ENCODE peak calls at places on chromosomes 7 and 10, in eight cellular contexts. One of them, this sample, is unnamed. For H3K27me3, the result is how much of the 10 kb centered on the place peaks cover.

GRCh38 chr10:9209105-9209798 is 1154.8 kb downstream of the GATA3 start:
- DNase-seq in cardiac muscle cell: peak
- DNase-seq in left ventricle myocardium inferior: peak
- DNase-seq in uterus: peak
- DNase-seq in brain microvascular endothelial cell: peak
- DNase-seq in fibroblast of lung: peak
- DNase-seq in A673: peak
- DNase-seq in IMR-90: peak
- DNase-seq in this sample: peak

GRCh38 chr7:80183900-80184685 is 49.5 kb downstream of the GNAI1 start:
- DNase-seq in IMR-90: no peak
- DNase-seq in A673: no peak
- DNase-seq in uterus: no peak
- DNase-seq in left ventricle myocardium inferior: no peak
- DNase-seq in cardiac muscle cell: no peak
- DNase-seq in fibroblast of lung: peak
- DNase-seq in brain microvascular endothelial cell: no peak
- DNase-seq in this sample: no peak

GRCh38 chr10:126583507-126584200 is 86.8 kb downstream of the C10orf90 start:
- DNase-seq in IMR-90: no peak
- DNase-seq in cardiac muscle cell: no peak
- DNase-seq in brain microvascular endothelial cell: no peak
- DNase-seq in uterus: no peak
- DNase-seq in left ventricle myocardium inferior: no peak
- DNase-seq in fibroblast of lung: no peak
- DNase-seq in A673: no peak
- DNase-seq in this sample: no peak

GRCh38 chr7:1945558-1945957 is 275.5 kb downstream of the ELFN1 start:
- DNase-seq in brain microvascular endothelial cell: no peak
- DNase-seq in left ventricle myocardium inferior: no peak
- DNase-seq in IMR-90: no peak
- DNase-seq in cardiac muscle cell: no peak
- DNase-seq in uterus: no peak
- DNase-seq in fibroblast of lung: no peak
- DNase-seq in A673: no peak
- DNase-seq in this sample: no peak

GRCh38 chr10:22459496-22459895 is 114.2 kb downstream of the SPAG6 start:
- DNase-seq in IMR-90: no peak
- DNase-seq in fibroblast of lung: no peak
- DNase-seq in left ventricle myocardium inferior: no peak
- DNase-seq in cardiac muscle cell: no peak
- DNase-seq in A673: no peak
- DNase-seq in uterus: no peak
- DNase-seq in brain microvascular endothelial cell: no peak
- DNase-seq in this sample: no peak

GRCh38 chr7:25968205-25968993 is 183.6 kb upstream of the NFE2L3 start:
- DNase-seq in fibroblast of lung: no peak
- DNase-seq in brain microvascular endothelial cell: no peak
- DNase-seq in uterus: no peak
- DNase-seq in IMR-90: no peak
- DNase-seq in left ventricle myocardium inferior: no peak
- DNase-seq in cardiac muscle cell: no peak
- DNase-seq in A673: no peak
- DNase-seq in this sample: no peak

GRCh38 chr10:124150189-124150806 is 56.9 kb upstream of the CHST15 start:
- DNase-seq in brain microvascular endothelial cell: no peak
- DNase-seq in A673: no peak
- DNase-seq in cardiac muscle cell: no peak
- DNase-seq in left ventricle myocardium inferior: no peak
- DNase-seq in fibroblast of lung: no peak
- DNase-seq in IMR-90: no peak
- DNase-seq in uterus: no peak
- DNase-seq in this sample: no peak

GRCh38 chr7:80707318-80707717 is 68.9 kb downstream of the CD36 start:
- DNase-seq in IMR-90: peak
- DNase-seq in A673: no peak
- DNase-seq in fibroblast of lung: no peak
- DNase-seq in cardiac muscle cell: no peak
- DNase-seq in uterus: no peak
- DNase-seq in brain microvascular endothelial cell: no peak
- DNase-seq in left ventricle myocardium inferior: no peak
- DNase-seq in this sample: no peak

GRCh38 chr7:19944363-19945120 is 171.1 kb upstream of the TMEM196 start:
- DNase-seq in A673: no peak
- DNase-seq in left ventricle myocardium inferior: no peak
- DNase-seq in brain microvascular endothelial cell: no peak
- DNase-seq in uterus: no peak
- DNase-seq in IMR-90: no peak
- DNase-seq in cardiac muscle cell: no peak
- DNase-seq in fibroblast of lung: peak
- DNase-seq in this sample: no peak

GRCh38 chr10:110420401-110421193 is 77.1 kb upstream of the DUSP5 start:
- DNase-seq in fibroblast of lung: peak
- DNase-seq in IMR-90: peak
- DNase-seq in A673: no peak
- DNase-seq in uterus: no peak
- DNase-seq in cardiac muscle cell: no peak
- DNase-seq in left ventricle myocardium inferior: no peak
- DNase-seq in brain microvascular endothelial cell: no peak
- DNase-seq in this sample: no peak

GRCh38 chr10:132496360-132497082 is 41.1 kb upstream of the INPP5A start:
- DNase-seq in brain microvascular endothelial cell: no peak
- DNase-seq in A673: no peak
- DNase-seq in fibroblast of lung: no peak
- DNase-seq in IMR-90: no peak
- DNase-seq in left ventricle myocardium inferior: no peak
- DNase-seq in cardiac muscle cell: no peak
- DNase-seq in uterus: peak
- DNase-seq in this sample: no peak

GRCh38 chr10:84783386-84783785 is 455.0 kb downstream of the CCSER2 start:
- DNase-seq in fibroblast of lung: peak
- DNase-seq in left ventricle myocardium inferior: no peak
- DNase-seq in A673: peak
- DNase-seq in uterus: no peak
- DNase-seq in cardiac muscle cell: peak
- DNase-seq in IMR-90: no peak
- DNase-seq in brain microvascular endothelial cell: peak
- DNase-seq in this sample: no peak

GRCh38 chr7:39356531-39356930 is 209.7 kb upstream of the YAE1 start:
- DNase-seq in uterus: no peak
- DNase-seq in fibroblast of lung: no peak
- DNase-seq in left ventricle myocardium inferior: no peak
- DNase-seq in A673: no peak
- DNase-seq in cardiac muscle cell: no peak
- DNase-seq in brain microvascular endothelial cell: no peak
- DNase-seq in IMR-90: no peak
- DNase-seq in this sample: no peak
- H3K27ac ChIP-seq in uterus: no peak
- H3K27ac ChIP-seq in fibroblast of lung: no peak
- H3K27ac ChIP-seq in left ventricle myocardium inferior: no peak
- H3K27ac ChIP-seq in A673: no peak
- H3K27ac ChIP-seq in cardiac muscle cell: no peak
- H3K27ac ChIP-seq in brain microvascular endothelial cell: no peak
- H3K27ac ChIP-seq in IMR-90: no peak
- H3K27ac ChIP-seq in this sample: no peak

GRCh38 chr7:156473476-156474240 is 166.9 kb upstream of the RNF32 start:
- DNase-seq in IMR-90: peak
- DNase-seq in fibroblast of lung: peak
- DNase-seq in brain microvascular endothelial cell: peak
- DNase-seq in cardiac muscle cell: peak
- DNase-seq in A673: peak
- DNase-seq in left ventricle myocardium inferior: peak
- DNase-seq in uterus: no peak
- DNase-seq in this sample: no peak
- TF ChIP-seq CTCF in IMR-90: peak
- TF ChIP-seq CTCF in fibroblast of lung: peak
- TF ChIP-seq CTCF in brain microvascular endothelial cell: peak
- TF ChIP-seq CTCF in cardiac muscle cell: peak
- TF ChIP-seq CTCF in A673: peak
- TF ChIP-seq CTCF in left ventricle myocardium inferior: peak
- TF ChIP-seq CTCF in uterus: peak
- TF ChIP-seq CTCF in this sample: peak

GRCh38 chr7:155484483-155485399 is 26.8 kb downstream of the EN2 start:
- DNase-seq in IMR-90: no peak
- DNase-seq in cardiac muscle cell: no peak
- DNase-seq in left ventricle myocardium inferior: no peak
- DNase-seq in brain microvascular endothelial cell: no peak
- DNase-seq in uterus: no peak
- DNase-seq in fibroblast of lung: no peak
- DNase-seq in A673: no peak
- DNase-seq in this sample: no peak
- H3K27me3 ChIP-seq in IMR-90: under half
- H3K27me3 ChIP-seq in cardiac muscle cell: half or more
- H3K27me3 ChIP-seq in left ventricle myocardium inferior: half or more
- H3K27me3 ChIP-seq in brain microvascular endothelial cell: under half
- H3K27me3 ChIP-seq in uterus: under half
- H3K27me3 ChIP-seq in fibroblast of lung: under half
- H3K27me3 ChIP-seq in A673: under half
- H3K27me3 ChIP-seq in this sample: under half

GRCh38 chr10:43299579-43299978 is 32.7 kb upstream of the RASGEF1A start:
- DNase-seq in cardiac muscle cell: no peak
- DNase-seq in A673: no peak
- DNase-seq in brain microvascular endothelial cell: no peak
- DNase-seq in uterus: no peak
- DNase-seq in left ventricle myocardium inferior: no peak
- DNase-seq in IMR-90: no peak
- DNase-seq in fibroblast of lung: no peak
- DNase-seq in this sample: peak
- H3K27ac ChIP-seq in cardiac muscle cell: no peak
- H3K27ac ChIP-seq in A673: no peak
- H3K27ac ChIP-seq in brain microvascular endothelial cell: no peak
- H3K27ac ChIP-seq in uterus: no peak
- H3K27ac ChIP-seq in left ventricle myocardium inferior: no peak
- H3K27ac ChIP-seq in IMR-90: no peak
- H3K27ac ChIP-seq in fibroblast of lung: no peak
- H3K27ac ChIP-seq in this sample: no peak

DNA sequence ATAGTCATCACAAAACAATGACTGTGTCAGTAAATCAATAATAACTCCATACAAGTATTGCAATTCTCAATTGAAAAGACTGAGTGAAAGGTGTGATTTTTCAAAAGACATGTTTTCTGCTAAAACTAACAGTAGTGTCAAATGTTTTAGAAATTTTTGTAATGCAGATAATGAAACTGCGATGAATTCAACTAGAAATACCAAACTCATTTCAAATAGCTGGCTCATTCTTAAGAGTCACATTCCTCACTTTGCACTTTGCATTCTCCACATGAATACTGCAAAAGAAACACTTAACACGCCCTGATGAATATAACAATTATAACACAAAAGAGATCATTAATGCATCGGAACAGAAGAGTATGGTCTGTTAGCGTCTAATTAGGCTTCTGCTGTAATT is 15.4 kb upstream of the TSPAN12 start:
- DNase-seq in cardiac muscle cell: no peak
- DNase-seq in IMR-90: no peak
- DNase-seq in brain microvascular endothelial cell: no peak
- DNase-seq in fibroblast of lung: peak
- DNase-seq in A673: no peak
- DNase-seq in uterus: no peak
- DNase-seq in left ventricle myocardium inferior: no peak
- DNase-seq in this sample: no peak
- TF ChIP-seq CTCF in cardiac muscle cell: no peak
- TF ChIP-seq CTCF in IMR-90: no peak
- TF ChIP-seq CTCF in brain microvascular endothelial cell: no peak
- TF ChIP-seq CTCF in fibroblast of lung: no peak
- TF ChIP-seq CTCF in A673: no peak
- TF ChIP-seq CTCF in uterus: no peak
- TF ChIP-seq CTCF in left ventricle myocardium inferior: no peak
- TF ChIP-seq CTCF in this sample: no peak

DNA sequence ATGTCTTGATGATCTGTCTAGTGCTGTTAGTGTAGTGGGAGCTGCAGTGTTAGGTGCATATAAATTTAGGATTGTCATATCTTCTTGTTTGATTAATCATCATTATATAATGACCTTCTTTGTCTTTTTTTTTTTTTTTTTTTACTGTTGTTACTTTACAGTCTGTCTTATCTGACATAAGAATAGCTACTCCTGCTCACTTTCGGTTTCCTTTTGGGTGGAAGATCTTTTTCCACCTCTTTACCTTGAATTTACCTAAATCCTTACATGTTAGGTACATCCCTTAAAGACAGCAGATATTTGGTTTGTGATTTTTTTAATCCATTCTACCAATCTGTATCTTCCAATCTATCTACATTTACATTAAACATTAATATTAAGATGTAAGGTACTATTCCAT is 113.6 kb upstream of the PCLO start:
- DNase-seq in cardiac muscle cell: no peak
- DNase-seq in uterus: no peak
- DNase-seq in fibroblast of lung: no peak
- DNase-seq in A673: no peak
- DNase-seq in brain microvascular endothelial cell: no peak
- DNase-seq in IMR-90: no peak
- DNase-seq in left ventricle myocardium inferior: no peak
- DNase-seq in this sample: no peak
- H3K27me3 ChIP-seq in cardiac muscle cell: under half
- H3K27me3 ChIP-seq in uterus: under half
- H3K27me3 ChIP-seq in fibroblast of lung: under half
- H3K27me3 ChIP-seq in A673: under half
- H3K27me3 ChIP-seq in brain microvascular endothelial cell: under half
- H3K27me3 ChIP-seq in IMR-90: under half
- H3K27me3 ChIP-seq in left ventricle myocardium inferior: under half
- H3K27me3 ChIP-seq in this sample: under half

This sample was measured in CD4-positive, alpha-beta T cell.